ENCODE peak calls at places on chromosomes 13 and 19, in four cellular contexts. F is H9, H is IMR-90, X is H1. R is an unnamed sample.

GRCh38 chr13:40336228-40337221 is 329.9 kb downstream of the FOXO1 start:
- DNase-seq in F (no peak), H (no peak), X (no peak), R (no peak)

GRCh38 chr19:13839938-13840750 is 36.8 kb upstream of the NANOS3 start:
- DNase-seq in F (peak; percentile 28), H (peak; percentile 51), X (no peak), R (no peak)

GRCh38 chr19:11423804-11424318 is 4.7 kb upstream of the RGL3 start:
- DNase-seq in F (peak; percentile 43), H (no peak), X (no peak), R (no peak)

GRCh38 chr13:51346397-51346796 is 6.9 kb downstream of the SERPINE3 start:
- DNase-seq in F (no peak), H (no peak), X (no peak), R (no peak)

GRCh38 chr19:23916991-23917390 is 2.3 kb downstream of the ZNF726 start:
- DNase-seq in F (no peak), H (peak; percentile 10), X (no peak), R (no peak)

GRCh38 chr13:99227909-99228688 is 27.4 kb downstream of the UBAC2 start:
- DNase-seq in F (no peak), H (no peak), X (no peak), R (no peak)

GRCh38 chr13:29706923-29707322 is 111.4 kb upstream of the SLC7A1 start:
- DNase-seq in F (no peak), H (no peak), X (no peak), R (no peak)

GRCh38 chr13:26305676-26306075 is 51.7 kb downstream of the CDK8 start:
- DNase-seq in F (no peak), H (no peak), X (no peak), R (no peak)

GRCh38 chr13:95432141-95432540 is 120.4 kb upstream of the CLDN10 start:
- DNase-seq in F (no peak), H (no peak), X (no peak), R (no peak)

GRCh38 chr13:29101404-29101803 is 281.3 kb downstream of the MTUS2 start:
- DNase-seq in F (no peak), H (no peak), X (no peak), R (no peak)

GRCh38 chr19:33251526-33252090 is 26.0 kb upstream of the SLC7A10 start:
- DNase-seq in F (no peak), H (no peak), X (no peak), R (no peak)

GRCh38 chr13:91368676-91369425 is 21.4 kb downstream of the MIR17HG start:
- DNase-seq in F (no peak), H (peak; percentile 19), X (no peak), R (no peak)

GRCh38 chr19:47005873-47006272 is 13.8 kb upstream of the NPAS1 start:
- DNase-seq in F (peak; percentile 50), H (no peak), X (no peak), R (peak; percentile 47)

GRCh38 chr19:48741222-48741999 is 1.0 kb upstream of the RASIP1 start:
- DNase-seq in F (peak; percentile 78), H (no peak), X (no peak), R (peak; percentile 52)

GRCh38 chr13:101490400-101491015 is 38.0 kb downstream of the ITGBL1 start:
- DNase-seq in F (no peak), H (no peak), X (no peak), R (no peak)

GRCh38 chr19:14517446-14517839 is 754 bp downstream of the DNAJB1 start:
- DNase-seq in F (no peak), H (peak; percentile 28), X (no peak), R (peak; percentile 33)

GRCh38 chr19:27676877-27677276 is 1536.1 kb downstream of the UQCRFS1 start:
- DNase-seq in F (peak; percentile 2), H (no peak), X (no peak), R (no peak)

GRCh38 chr13:30520571-30520970 is 54.8 kb upstream of the HMGB1 start:
- DNase-seq in F (no peak), H (peak; percentile 85), X (no peak), R (no peak)

GRCh38 chr19:49808762-49809154 is 4.3 kb downstream of the FUZ start:
- DNase-seq in F (peak; percentile 98), H (peak; percentile 71), X (peak; percentile 94), R (peak; percentile 96)

GRCh38 chr19:40344422-40344821 is 3.8 kb downstream of the C19orf47 start:
- DNase-seq in F (no peak), H (no peak), X (no peak), R (no peak)

GRCh38 chr13:24353736-24354135 is 44.4 kb downstream of the C1QTNF9 start:
- DNase-seq in F (no peak), H (no peak), X (no peak), R (no peak)

GRCh38 chr13:44306401-44307192 is 67.0 kb upstream of the SERP2 start:
- DNase-seq in F (peak; percentile 60), H (peak; percentile 99), X (no peak), R (peak; percentile 76)

GRCh38 chr19:495440-496332 is 600 bp upstream of the MADCAM1 start:
- DNase-seq in F (peak; percentile 86), H (peak; percentile 39), X (no peak), R (peak; percentile 78)

GRCh38 chr13:47332149-47332548 is 435.3 kb upstream of the HTR2A start:
- DNase-seq in F (no peak), H (peak; percentile 8), X (no peak), R (no peak)

GRCh38 chr19:35767288-35768081 is 7.9 kb upstream of the ARHGAP33 start:
- DNase-seq in F (peak; percentile 96), H (no peak), X (no peak), R (peak; percentile 92)

GRCh38 chr13:27954406-27954851 is 14.7 kb downstream of the CDX2 start:
- DNase-seq in F (peak; percentile 66), H (no peak), X (no peak), R (peak; percentile 68)
- H3K9ac ChIP-seq in F (no peak overlapping the region), H (no peak overlapping the region), X (no peak overlapping the region), R (no peak overlapping the region)

GRCh38 chr19:51125421-51126075 is 842 bp downstream of the SIGLEC9 start:
- DNase-seq in F (no peak), H (no peak), X (no peak), R (no peak)

GRCh38 chr19:51124729-51125128 is at the start of gene SIGLEC9:
- DNase-seq in F (no peak), H (no peak), X (no peak), R (no peak)

GRCh38 chr19:51123381-51124186 is 1.1 kb upstream of the SIGLEC9 start:
- DNase-seq in F (no peak), H (no peak), X (no peak), R (no peak)

GRCh38 chr19:51122112-51122981 is 2.4 kb upstream of the SIGLEC9 start:
- DNase-seq in F (no peak), H (no peak), X (no peak), R (no peak)

GRCh38 chr19:51124216-51124615 is 490 bp upstream of the SIGLEC9 start:
- DNase-seq in F (no peak), H (no peak), X (no peak), R (no peak)
- H4K5ac ChIP-seq in F (no peak overlapping the region), H (no peak overlapping the region), X (no peak overlapping the region), R (no peak overlapping the region)

GRCh38 chr19:12841094-12841493 is 2.8 kb downstream of the MAST1 start:
- DNase-seq in F (peak; percentile 98), H (peak; percentile 20), X (peak; percentile 94), R (peak; percentile 98)

GRCh38 chr19:12838182-12838890 is at the start of gene MAST1:
- DNase-seq in F (peak; percentile 65), H (no peak), X (no peak), R (peak; percentile 66)

GRCh38 chr19:12837225-12837624 is 1.1 kb upstream of the MAST1 start:
- DNase-seq in F (no peak), H (no peak), X (no peak), R (peak; percentile 76)

GRCh38 chr19:12840091-12841079 is 2.1 kb downstream of the MAST1 start:
- DNase-seq in F (peak; percentile 98), H (peak; percentile 63), X (peak; percentile 97), R (peak; percentile 98)

DNA sequence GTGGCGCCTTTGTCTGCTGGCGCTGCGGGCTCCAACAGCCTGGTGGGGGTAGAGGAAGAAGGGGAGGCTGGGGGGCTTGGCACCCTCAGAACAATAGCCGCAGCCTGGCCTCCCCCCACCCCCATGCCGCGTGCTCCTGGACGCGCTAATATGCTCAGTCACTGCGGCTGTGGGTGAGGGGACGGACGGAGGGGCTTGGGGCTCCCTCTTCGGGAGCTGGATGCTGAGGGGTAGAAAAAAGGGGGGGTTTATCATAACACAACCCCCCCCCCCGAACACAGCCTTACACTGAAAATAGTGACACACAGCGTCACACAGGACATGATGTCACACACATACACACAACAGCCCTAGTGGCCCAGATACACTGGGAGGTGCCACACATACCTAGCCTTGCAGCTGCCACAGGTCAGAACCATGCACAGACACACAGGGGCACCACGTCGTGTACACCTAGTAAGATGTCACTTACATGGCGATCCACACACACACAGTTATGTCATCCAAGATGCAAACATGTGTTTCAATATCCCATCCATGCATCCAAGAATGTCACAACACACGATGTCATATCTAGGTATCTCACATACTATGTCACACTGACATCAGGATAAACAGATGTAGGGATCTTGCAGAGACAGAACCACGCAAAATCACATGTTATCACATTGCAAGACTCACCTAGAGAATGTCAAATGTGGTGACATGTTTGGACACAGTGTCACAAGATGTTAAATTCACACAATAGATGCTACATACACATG is 760 bp downstream of the MAST1 start:
- DNase-seq in F (no peak), H (no peak), X (no peak), R (no peak)
- H3K9ac ChIP-seq in F (no peak overlapping the region), H (no peak overlapping the region), X (no peak overlapping the region), R (peak overlapping the region; percentile 26)

GRCh38 chr13:106029901-106030300 is 505.6 kb downstream of the EFNB2 start:
- DNase-seq in F (no peak), H (no peak), X (no peak), R (no peak)
- H4K5ac ChIP-seq in F (no peak overlapping the region), H (no peak overlapping the region), X (no peak overlapping the region), R (no peak overlapping the region)

GRCh38 chr19:16000024-16000687 is 51.3 kb downstream of the OR10H4 start:
- DNase-seq in F (no peak), H (peak; percentile 10), X (no peak), R (no peak)

GRCh38 chr19:16005925-16006324 is 57.1 kb downstream of the OR10H4 start:
- DNase-seq in F (no peak), H (no peak), X (no peak), R (no peak)

GRCh38 chr19:16002985-16003384 is 54.2 kb downstream of the OR10H4 start:
- DNase-seq in F (no peak), H (no peak), X (no peak), R (no peak)

GRCh38 chr19:16001481-16002312 is 52.9 kb downstream of the OR10H4 start:
- DNase-seq in F (no peak), H (peak; percentile 77), X (no peak), R (no peak)

GRCh38 chr19:16002380-16002779 is 53.6 kb downstream of the OR10H4 start:
- DNase-seq in F (no peak), H (peak; percentile 20), X (no peak), R (no peak)
- H3K9ac ChIP-seq in F (no peak overlapping the region), H (no peak overlapping the region), X (no peak overlapping the region), R (no peak overlapping the region)

DNA sequence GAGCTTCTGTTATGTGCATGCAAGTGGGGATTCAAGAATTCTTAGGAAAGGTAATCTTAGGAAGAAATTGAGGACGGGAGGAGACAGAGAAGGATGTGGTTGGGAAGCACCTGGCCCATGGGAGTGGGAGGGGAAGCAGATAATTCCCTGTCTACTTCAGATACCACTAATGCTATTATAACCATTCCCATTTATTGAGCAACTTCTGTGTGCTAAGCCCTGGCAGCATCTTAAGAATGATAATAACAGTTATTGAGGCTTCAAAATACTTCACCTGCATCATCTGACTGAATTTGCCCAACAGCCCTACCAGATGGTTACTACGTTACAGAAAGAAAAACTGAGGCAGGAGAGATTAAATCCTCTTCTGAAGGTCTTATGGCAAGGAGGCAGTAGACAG is 1.4 kb downstream of the EPS8L1 start:
- DNase-seq in F (no peak), H (no peak), X (no peak), R (no peak)
- H4K5ac ChIP-seq in F (no peak overlapping the region), H (no peak overlapping the region), X (no peak overlapping the region), R (no peak overlapping the region)

R was measured in mesendoderm.